ENCODE peak calls at places on chromosomes 7 and 10, in five cellular contexts. V, D, S, G and J are unnamed samples.

GRCh38 chr7:42476255-42476654 is 239.2 kb upstream of the GLI3 start:
- DNase-seq in S (no peak), G (no peak), V (no peak), D (peak; percentile 62), J (no peak)

GRCh38 chr10:98848361-98848760 is 387.3 kb downstream of the HPSE2 start:
- DNase-seq in V (no peak), G (no peak), S (no peak), D (no peak), J (no peak)

GRCh38 chr7:115533785-115534184 is 496.8 kb downstream of the TFEC start:
- DNase-seq in G (no peak), V (no peak), D (no peak), S (no peak), J (no peak)

GRCh38 chr10:93199221-93199681 is 125.6 kb downstream of the CYP26A1 start:
- DNase-seq in D (peak; percentile 6), V (no peak), G (no peak), S (no peak), J (no peak)

GRCh38 chr10:621981-622740 is 67.3 kb downstream of the DIP2C start:
- DNase-seq in D (no peak), V (no peak), G (no peak), S (no peak), J (no peak)

GRCh38 chr10:30701471-30702173 is 72.1 kb upstream of the LYZL2 start:
- DNase-seq in G (peak; percentile 90), D (no peak), V (peak; percentile 50), S (no peak), J (no peak)

GRCh38 chr10:61793760-61794713 is 107.5 kb upstream of the ARID5B start:
- DNase-seq in G (no peak), D (no peak), S (no peak), V (no peak), J (no peak)

GRCh38 chr10:80462986-80463741 is 9.1 kb downstream of the TSPAN14 start:
- DNase-seq in D (peak; percentile 32), G (no peak), V (no peak), S (no peak), J (no peak)

GRCh38 chr10:20277820-20278219 is 461.6 kb downstream of the PLXDC2 start:
- DNase-seq in G (no peak), S (no peak), D (no peak), V (no peak), J (no peak)

GRCh38 chr10:77661100-77661499 is 23.5 kb upstream of the KCNMA1 start:
- DNase-seq in D (no peak), G (no peak), V (no peak), S (no peak), J (no peak)

GRCh38 chr7:37377231-37377630 is 71.4 kb downstream of the ELMO1 start:
- DNase-seq in S (no peak), G (no peak), D (no peak), V (no peak), J (no peak)

GRCh38 chr10:130790339-130790738 is 521.2 kb downstream of the TCERG1L start:
- DNase-seq in G (no peak), V (no peak), S (no peak), D (no peak), J (no peak)

GRCh38 chr7:156118246-156118645 is 306.0 kb upstream of the SHH start:
- DNase-seq in S (no peak), G (no peak), V (no peak), D (no peak), J (no peak)

GRCh38 chr7:13946181-13946580 is 43.3 kb downstream of the ETV1 start:
- DNase-seq in G (no peak), V (no peak), D (no peak), S (no peak), J (no peak)

GRCh38 chr7:136533732-136534131 is 334.7 kb upstream of the CHRM2 start:
- DNase-seq in V (no peak), G (no peak), D (no peak), S (no peak), J (no peak)

GRCh38 chr7:154960063-154960790 is 42.7 kb downstream of the PAXIP1 start:
- DNase-seq in V (no peak), S (no peak), G (no peak), D (peak; percentile 7), J (no peak)

GRCh38 chr7:70520604-70521003 is 611.3 kb upstream of the GALNT17 start:
- DNase-seq in V (no peak), D (no peak), S (no peak), G (no peak), J (no peak)

GRCh38 chr7:117674617-117675016 is 194.8 kb downstream of the CFTR start:
- DNase-seq in V (no peak), S (no peak), D (no peak), G (no peak), J (no peak)

GRCh38 chr7:14414274-14414986 is 425.0 kb upstream of the ETV1 start:
- DNase-seq in G (no peak), D (no peak), V (no peak), S (no peak), J (no peak)

GRCh38 chr10:42859256-42859655 is 76.7 kb downstream of the BMS1 start:
- DNase-seq in D (no peak), V (no peak), G (no peak), S (no peak), J (no peak)

GRCh38 chr10:42951486-42952251 is 125.2 kb upstream of the RET start:
- DNase-seq in S (no peak), D (no peak), G (no peak), V (no peak), J (no peak)

GRCh38 chr7:33771422-33771821 is 133.9 kb upstream of the BMPER start:
- DNase-seq in S (no peak), G (no peak), D (no peak), V (no peak), J (no peak)

GRCh38 chr10:60089095-60089494 is 182.7 kb upstream of the CCDC6 start:
- DNase-seq in D (no peak), V (no peak), G (no peak), S (peak; percentile 45), J (no peak)

GRCh38 chr10:14328881-14329280 is 1.8 kb downstream of the FRMD4A start:
- DNase-seq in S (no peak), G (no peak), V (no peak), D (no peak), J (no peak)

GRCh38 chr10:14329609-14330246 is 996 bp downstream of the FRMD4A start:
- DNase-seq in D (no peak), V (no peak), S (no peak), G (no peak), J (no peak)

GRCh38 chr10:14327535-14327934 is 3.2 kb downstream of the FRMD4A start:
- DNase-seq in G (no peak), V (no peak), S (no peak), D (no peak), J (no peak)

GRCh38 chr10:14332895-14333294 is 2.2 kb upstream of the FRMD4A start:
- DNase-seq in G (no peak), D (no peak), V (no peak), S (no peak), J (no peak)

GRCh38 chr10:14330390-14331071 is at the start of gene FRMD4A:
- DNase-seq in G (no peak), D (no peak), S (no peak), V (no peak), J (no peak)
- TF ChIP-seq EZH2 in G (no peak), D (no peak), S (no peak), V (no peak), J (no peak)

GRCh38 chr10:100531761-100532160 is 2.1 kb upstream of the NDUFB8 start:
- DNase-seq in V (no peak), D (no peak), G (peak; percentile 88), S (no peak), J (no peak)

GRCh38 chr10:100535338-100535714 is 417 bp upstream of the HIF1AN start:
- DNase-seq in G (no peak), D (no peak), S (no peak), V (no peak), J (no peak)

GRCh38 chr10:100534726-100535125 is 1.0 kb upstream of the HIF1AN start:
- DNase-seq in V (no peak), S (no peak), D (no peak), G (peak; percentile 29), J (no peak)

GRCh38 chr10:100537475-100537874 is 1.7 kb downstream of the HIF1AN start:
- DNase-seq in S (no peak), V (no peak), G (no peak), D (no peak), J (no peak)

GRCh38 chr10:100535715-100536353 is at the start of gene HIF1AN:
- DNase-seq in S (peak; percentile 97), D (peak; percentile 90), V (peak; percentile 82), G (peak; percentile 98), J (peak; percentile 77)
- TF ChIP-seq EZH2 in S (no peak), D (no peak), V (no peak), G (no peak), J (no peak)

DNA sequence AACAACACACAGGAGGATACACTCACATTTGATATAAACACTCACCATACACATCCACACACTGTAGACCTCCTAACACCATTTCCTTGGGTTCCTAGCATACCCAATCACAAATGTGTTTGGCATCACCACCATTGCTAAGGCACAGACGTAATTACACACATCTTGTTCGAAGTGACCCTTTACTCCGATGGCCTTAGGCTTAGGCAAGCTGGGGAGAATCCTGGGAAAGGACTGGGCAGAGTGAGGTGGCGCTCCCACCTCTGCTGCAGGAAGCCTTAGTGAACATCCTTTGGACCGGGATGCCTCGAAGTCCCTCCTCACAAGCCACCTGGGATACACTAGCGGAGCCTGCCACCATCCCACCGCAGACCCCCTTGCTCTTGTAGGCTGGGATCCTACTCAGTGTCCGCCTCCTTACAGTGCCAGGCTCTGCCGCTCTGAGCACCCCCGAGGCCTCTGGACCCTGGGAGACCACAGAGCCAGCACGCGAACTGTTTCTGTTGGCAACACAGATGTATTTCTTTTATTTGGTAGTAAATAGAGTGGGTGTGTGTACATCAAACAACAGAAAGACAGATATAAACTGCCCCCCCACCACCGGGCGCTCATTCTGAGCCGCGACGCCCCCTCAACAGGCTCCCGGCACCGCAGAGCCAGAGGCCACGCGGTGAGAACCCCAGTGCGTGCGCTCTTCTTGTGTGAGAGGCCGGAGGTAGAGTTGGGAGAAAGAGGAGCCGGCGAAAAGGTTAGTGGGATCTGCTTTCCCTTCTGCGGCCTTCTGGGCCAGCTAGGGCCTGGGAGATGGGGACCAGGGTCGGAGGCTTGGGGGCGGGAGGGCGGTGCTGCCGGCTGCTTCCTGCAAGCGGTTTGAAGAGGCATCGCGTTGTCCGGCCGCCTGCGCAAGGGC is 5.9 kb upstream of the HMX2 start:
- DNase-seq in S (no peak), G (no peak), V (no peak), D (no peak), J (no peak)
- TF ChIP-seq EZH2 in S (no peak), G (no peak), V (no peak), D (peak; percentile 81), J (no peak)

DNA sequence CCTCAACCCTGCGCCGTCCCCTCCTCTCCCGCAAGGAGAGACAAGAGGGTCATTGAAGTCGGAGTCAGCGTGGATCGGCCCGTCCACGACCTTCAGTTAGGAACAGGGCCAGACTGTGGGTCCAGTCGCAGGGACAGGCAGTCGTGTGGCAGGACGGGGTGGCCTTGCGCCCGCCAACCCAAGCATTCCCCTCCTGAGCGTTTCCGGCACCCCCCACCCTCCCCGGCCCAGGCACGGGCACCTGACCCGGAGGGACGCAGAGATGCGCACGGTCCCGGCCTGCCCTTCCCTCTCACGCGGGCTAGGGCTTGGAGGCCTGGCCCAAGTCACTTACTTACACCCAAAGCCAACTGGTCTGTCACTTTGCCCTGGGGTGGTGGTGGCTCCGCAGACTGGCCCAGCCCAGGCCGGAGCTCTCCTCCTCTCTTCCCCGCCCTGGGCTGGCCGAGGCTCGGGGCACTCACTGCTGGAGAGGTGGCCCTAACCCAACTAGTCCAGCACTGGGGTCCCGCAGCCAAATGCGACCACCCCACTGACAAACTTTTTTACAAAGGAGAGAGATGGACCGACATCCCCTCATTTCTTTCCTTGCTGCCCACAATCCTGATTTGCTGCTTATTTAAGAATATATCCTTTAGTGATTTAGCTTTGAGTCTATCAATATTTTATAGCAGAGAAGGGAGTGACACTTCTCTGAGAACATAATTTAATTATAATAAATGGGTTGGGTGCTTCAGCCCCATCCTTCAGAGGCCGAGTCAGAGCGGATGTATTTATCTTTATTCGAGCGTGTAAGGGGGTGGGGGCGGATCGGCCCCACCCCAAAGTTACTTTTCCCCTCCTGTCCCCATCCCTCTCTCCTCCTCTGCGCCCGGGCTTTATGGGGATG is 1.2 kb upstream of the UNCX start:
- DNase-seq in V (no peak), D (no peak), G (no peak), S (no peak), J (no peak)
- TF ChIP-seq EZH2 in V (no peak), D (peak; percentile 92), G (no peak), S (no peak), J (no peak)